ENCODE peak calls at places on chromosome 2, in nine cellular contexts. One of them, this sample, is unnamed.

GRCh38 chr2:12507295-12507694 is 209.4 kb upstream of the TRIB2 start:
- DNase-seq in 8988T: no peak
- DNase-seq in fibroblast of villous mesenchyme: peak
- DNase-seq in M059J: peak
- DNase-seq in brain microvascular endothelial cell: no peak
- DNase-seq in pons: no peak
- DNase-seq in activated T-cell treated with anti-CD3 and anti-CD28 coated beads for 1 hour: no peak
- DNase-seq in left ventricle myocardium inferior: no peak
- DNase-seq in epithelial cell of esophagus: peak
- DNase-seq in this sample: peak

GRCh38 chr2:110106642-110107041 is 9.0 kb downstream of the MALL start:
- DNase-seq in pons: no peak
- DNase-seq in 8988T: no peak
- DNase-seq in M059J: peak
- DNase-seq in fibroblast of villous mesenchyme: peak
- DNase-seq in left ventricle myocardium inferior: no peak
- DNase-seq in brain microvascular endothelial cell: no peak
- DNase-seq in activated T-cell treated with anti-CD3 and anti-CD28 coated beads for 1 hour: no peak
- DNase-seq in epithelial cell of esophagus: peak
- DNase-seq in this sample: peak

GRCh38 chr2:31987454-31987853 is 23.4 kb downstream of the MEMO1 start:
- DNase-seq in 8988T: no peak
- DNase-seq in activated T-cell treated with anti-CD3 and anti-CD28 coated beads for 1 hour: no peak
- DNase-seq in fibroblast of villous mesenchyme: peak
- DNase-seq in pons: no peak
- DNase-seq in epithelial cell of esophagus: peak
- DNase-seq in brain microvascular endothelial cell: peak
- DNase-seq in left ventricle myocardium inferior: no peak
- DNase-seq in M059J: peak
- DNase-seq in this sample: peak

GRCh38 chr2:69917854-69918253 is 2.9 kb downstream of the MXD1 start:
- DNase-seq in epithelial cell of esophagus: peak
- DNase-seq in left ventricle myocardium inferior: no peak
- DNase-seq in activated T-cell treated with anti-CD3 and anti-CD28 coated beads for 1 hour: no peak
- DNase-seq in M059J: peak
- DNase-seq in 8988T: no peak
- DNase-seq in pons: no peak
- DNase-seq in brain microvascular endothelial cell: peak
- DNase-seq in fibroblast of villous mesenchyme: peak
- DNase-seq in this sample: peak

GRCh38 chr2:211085056-211085680 is 528.8 kb downstream of the CPS1 start:
- DNase-seq in left ventricle myocardium inferior: no peak
- DNase-seq in M059J: peak
- DNase-seq in 8988T: no peak
- DNase-seq in activated T-cell treated with anti-CD3 and anti-CD28 coated beads for 1 hour: no peak
- DNase-seq in brain microvascular endothelial cell: peak
- DNase-seq in fibroblast of villous mesenchyme: peak
- DNase-seq in epithelial cell of esophagus: peak
- DNase-seq in pons: peak
- DNase-seq in this sample: peak

GRCh38 chr2:242011516-242011915 is 142.0 kb downstream of the RTP5 start:
- DNase-seq in pons: no peak
- DNase-seq in fibroblast of villous mesenchyme: no peak
- DNase-seq in 8988T: no peak
- DNase-seq in brain microvascular endothelial cell: no peak
- DNase-seq in epithelial cell of esophagus: no peak
- DNase-seq in left ventricle myocardium inferior: no peak
- DNase-seq in activated T-cell treated with anti-CD3 and anti-CD28 coated beads for 1 hour: no peak
- DNase-seq in M059J: no peak
- DNase-seq in this sample: no peak

GRCh38 chr2:26196683-26197418 is 24.0 kb downstream of the GAREM2 start:
- DNase-seq in pons: peak
- DNase-seq in epithelial cell of esophagus: no peak
- DNase-seq in left ventricle myocardium inferior: no peak
- DNase-seq in activated T-cell treated with anti-CD3 and anti-CD28 coated beads for 1 hour: no peak
- DNase-seq in brain microvascular endothelial cell: no peak
- DNase-seq in 8988T: no peak
- DNase-seq in fibroblast of villous mesenchyme: no peak
- DNase-seq in M059J: peak
- DNase-seq in this sample: no peak

GRCh38 chr2:177352441-177353070 is 40.0 kb upstream of the AGPS start:
- DNase-seq in activated T-cell treated with anti-CD3 and anti-CD28 coated beads for 1 hour: no peak
- DNase-seq in M059J: no peak
- DNase-seq in pons: peak
- DNase-seq in left ventricle myocardium inferior: no peak
- DNase-seq in 8988T: no peak
- DNase-seq in fibroblast of villous mesenchyme: no peak
- DNase-seq in epithelial cell of esophagus: peak
- DNase-seq in brain microvascular endothelial cell: no peak
- DNase-seq in this sample: no peak

GRCh38 chr2:20414806-20415205 is 32.1 kb upstream of the RHOB start:
- DNase-seq in left ventricle myocardium inferior: no peak
- DNase-seq in epithelial cell of esophagus: no peak
- DNase-seq in fibroblast of villous mesenchyme: no peak
- DNase-seq in pons: no peak
- DNase-seq in brain microvascular endothelial cell: no peak
- DNase-seq in 8988T: no peak
- DNase-seq in activated T-cell treated with anti-CD3 and anti-CD28 coated beads for 1 hour: no peak
- DNase-seq in M059J: no peak
- DNase-seq in this sample: no peak

GRCh38 chr2:185645529-185645928 is 93.1 kb upstream of the FSIP2 start:
- DNase-seq in left ventricle myocardium inferior: no peak
- DNase-seq in activated T-cell treated with anti-CD3 and anti-CD28 coated beads for 1 hour: no peak
- DNase-seq in fibroblast of villous mesenchyme: no peak
- DNase-seq in M059J: no peak
- DNase-seq in 8988T: no peak
- DNase-seq in epithelial cell of esophagus: no peak
- DNase-seq in pons: no peak
- DNase-seq in brain microvascular endothelial cell: no peak
- DNase-seq in this sample: no peak

GRCh38 chr2:200604571-200605255 is 18.9 kb downstream of the AOX1 start:
- DNase-seq in activated T-cell treated with anti-CD3 and anti-CD28 coated beads for 1 hour: no peak
- DNase-seq in pons: no peak
- DNase-seq in epithelial cell of esophagus: no peak
- DNase-seq in M059J: peak
- DNase-seq in 8988T: no peak
- DNase-seq in fibroblast of villous mesenchyme: peak
- DNase-seq in left ventricle myocardium inferior: no peak
- DNase-seq in brain microvascular endothelial cell: no peak
- DNase-seq in this sample: no peak

GRCh38 chr2:110861616-110862260 is 129.4 kb downstream of the ACOXL start:
- DNase-seq in 8988T: no peak
- DNase-seq in epithelial cell of esophagus: no peak
- DNase-seq in activated T-cell treated with anti-CD3 and anti-CD28 coated beads for 1 hour: no peak
- DNase-seq in left ventricle myocardium inferior: no peak
- DNase-seq in pons: no peak
- DNase-seq in fibroblast of villous mesenchyme: no peak
- DNase-seq in brain microvascular endothelial cell: no peak
- DNase-seq in M059J: no peak
- DNase-seq in this sample: no peak

GRCh38 chr2:46669016-46669415 is 189.7 kb downstream of the TMEM247 start:
- DNase-seq in activated T-cell treated with anti-CD3 and anti-CD28 coated beads for 1 hour: no peak
- DNase-seq in fibroblast of villous mesenchyme: no peak
- DNase-seq in M059J: no peak
- DNase-seq in left ventricle myocardium inferior: no peak
- DNase-seq in epithelial cell of esophagus: no peak
- DNase-seq in pons: no peak
- DNase-seq in brain microvascular endothelial cell: no peak
- DNase-seq in 8988T: no peak
- DNase-seq in this sample: no peak

GRCh38 chr2:7191927-7192326 is 274.7 kb downstream of the RNF144A start:
- DNase-seq in 8988T: no peak
- DNase-seq in epithelial cell of esophagus: peak
- DNase-seq in left ventricle myocardium inferior: no peak
- DNase-seq in brain microvascular endothelial cell: peak
- DNase-seq in fibroblast of villous mesenchyme: peak
- DNase-seq in activated T-cell treated with anti-CD3 and anti-CD28 coated beads for 1 hour: no peak
- DNase-seq in M059J: peak
- DNase-seq in pons: no peak
- DNase-seq in this sample: peak

GRCh38 chr2:214706986-214707385 is 102.5 kb downstream of the BARD1 start:
- DNase-seq in brain microvascular endothelial cell: no peak
- DNase-seq in fibroblast of villous mesenchyme: peak
- DNase-seq in 8988T: no peak
- DNase-seq in M059J: no peak
- DNase-seq in activated T-cell treated with anti-CD3 and anti-CD28 coated beads for 1 hour: no peak
- DNase-seq in left ventricle myocardium inferior: no peak
- DNase-seq in epithelial cell of esophagus: no peak
- DNase-seq in pons: no peak
- DNase-seq in this sample: peak

GRCh38 chr2:96271995-96272394 is 6.0 kb downstream of the CIAO1 start:
- DNase-seq in M059J: peak
- DNase-seq in epithelial cell of esophagus: no peak
- DNase-seq in 8988T: no peak
- DNase-seq in fibroblast of villous mesenchyme: no peak
- DNase-seq in brain microvascular endothelial cell: no peak
- DNase-seq in left ventricle myocardium inferior: no peak
- DNase-seq in activated T-cell treated with anti-CD3 and anti-CD28 coated beads for 1 hour: no peak
- DNase-seq in pons: no peak
- DNase-seq in this sample: no peak

GRCh38 chr2:129711816-129712420 is 267.5 kb upstream of the RAB6C start:
- DNase-seq in left ventricle myocardium inferior: no peak
- DNase-seq in 8988T: no peak
- DNase-seq in epithelial cell of esophagus: no peak
- DNase-seq in activated T-cell treated with anti-CD3 and anti-CD28 coated beads for 1 hour: no peak
- DNase-seq in pons: no peak
- DNase-seq in fibroblast of villous mesenchyme: no peak
- DNase-seq in M059J: peak
- DNase-seq in brain microvascular endothelial cell: no peak
- DNase-seq in this sample: no peak

GRCh38 chr2:177171418-177171865 is 41.2 kb upstream of the HNRNPA3 start:
- DNase-seq in left ventricle myocardium inferior: no peak
- DNase-seq in fibroblast of villous mesenchyme: peak
- DNase-seq in activated T-cell treated with anti-CD3 and anti-CD28 coated beads for 1 hour: no peak
- DNase-seq in pons: peak
- DNase-seq in M059J: peak
- DNase-seq in brain microvascular endothelial cell: peak
- DNase-seq in epithelial cell of esophagus: peak
- DNase-seq in 8988T: no peak
- DNase-seq in this sample: peak

GRCh38 chr2:241733391-241734207 is 831 bp upstream of the D2HGDH start:
- DNase-seq in activated T-cell treated with anti-CD3 and anti-CD28 coated beads for 1 hour: no peak
- DNase-seq in fibroblast of villous mesenchyme: no peak
- DNase-seq in epithelial cell of esophagus: peak
- DNase-seq in left ventricle myocardium inferior: no peak
- DNase-seq in 8988T: no peak
- DNase-seq in brain microvascular endothelial cell: no peak
- DNase-seq in pons: peak
- DNase-seq in M059J: no peak
- DNase-seq in this sample: peak

GRCh38 chr2:18440141-18440605 is 120.3 kb downstream of the RDH14 start:
- DNase-seq in pons: no peak
- DNase-seq in activated T-cell treated with anti-CD3 and anti-CD28 coated beads for 1 hour: no peak
- DNase-seq in epithelial cell of esophagus: no peak
- DNase-seq in left ventricle myocardium inferior: no peak
- DNase-seq in M059J: peak
- DNase-seq in 8988T: no peak
- DNase-seq in fibroblast of villous mesenchyme: peak
- DNase-seq in brain microvascular endothelial cell: no peak
- DNase-seq in this sample: no peak

GRCh38 chr2:109591236-109591635 is 22.5 kb downstream of the SEPTIN10 start:
- DNase-seq in pons: no peak
- DNase-seq in activated T-cell treated with anti-CD3 and anti-CD28 coated beads for 1 hour: no peak
- DNase-seq in brain microvascular endothelial cell: no peak
- DNase-seq in left ventricle myocardium inferior: no peak
- DNase-seq in M059J: no peak
- DNase-seq in fibroblast of villous mesenchyme: no peak
- DNase-seq in 8988T: no peak
- DNase-seq in epithelial cell of esophagus: no peak
- DNase-seq in this sample: no peak

GRCh38 chr2:181991171-181991885 is 5.7 kb downstream of the PPP1R1C start:
- DNase-seq in M059J: no peak
- DNase-seq in left ventricle myocardium inferior: no peak
- DNase-seq in epithelial cell of esophagus: no peak
- DNase-seq in activated T-cell treated with anti-CD3 and anti-CD28 coated beads for 1 hour: no peak
- DNase-seq in 8988T: no peak
- DNase-seq in pons: peak
- DNase-seq in brain microvascular endothelial cell: no peak
- DNase-seq in fibroblast of villous mesenchyme: no peak
- DNase-seq in this sample: no peak

GRCh38 chr2:126244937-126245336 is 411.0 kb upstream of the GYPC start:
- DNase-seq in fibroblast of villous mesenchyme: peak
- DNase-seq in 8988T: no peak
- DNase-seq in brain microvascular endothelial cell: peak
- DNase-seq in epithelial cell of esophagus: no peak
- DNase-seq in pons: peak
- DNase-seq in M059J: peak
- DNase-seq in left ventricle myocardium inferior: no peak
- DNase-seq in activated T-cell treated with anti-CD3 and anti-CD28 coated beads for 1 hour: no peak
- DNase-seq in this sample: no peak

GRCh38 chr2:71454221-71455010 is 1.1 kb downstream of the DYSF start:
- DNase-seq in M059J: no peak
- DNase-seq in 8988T: no peak
- DNase-seq in activated T-cell treated with anti-CD3 and anti-CD28 coated beads for 1 hour: no peak
- DNase-seq in pons: no peak
- DNase-seq in epithelial cell of esophagus: no peak
- DNase-seq in brain microvascular endothelial cell: no peak
- DNase-seq in left ventricle myocardium inferior: peak
- DNase-seq in fibroblast of villous mesenchyme: no peak
- DNase-seq in this sample: no peak

GRCh38 chr2:429575-430254 is 141.8 kb upstream of the ALKAL2 start:
- DNase-seq in fibroblast of villous mesenchyme: no peak
- DNase-seq in 8988T: no peak
- DNase-seq in epithelial cell of esophagus: no peak
- DNase-seq in activated T-cell treated with anti-CD3 and anti-CD28 coated beads for 1 hour: no peak
- DNase-seq in brain microvascular endothelial cell: no peak
- DNase-seq in M059J: no peak
- DNase-seq in pons: no peak
- DNase-seq in left ventricle myocardium inferior: no peak
- DNase-seq in this sample: no peak

GRCh38 chr2:25091265-25091664 is 49.4 kb downstream of the EFR3B start:
- DNase-seq in M059J: no peak
- DNase-seq in brain microvascular endothelial cell: no peak
- DNase-seq in 8988T: no peak
- DNase-seq in epithelial cell of esophagus: no peak
- DNase-seq in activated T-cell treated with anti-CD3 and anti-CD28 coated beads for 1 hour: no peak
- DNase-seq in pons: no peak
- DNase-seq in fibroblast of villous mesenchyme: no peak
- DNase-seq in left ventricle myocardium inferior: no peak
- DNase-seq in this sample: no peak

GRCh38 chr2:218536804-218537494 is 31.2 kb downstream of the USP37 start:
- DNase-seq in brain microvascular endothelial cell: no peak
- DNase-seq in left ventricle myocardium inferior: no peak
- DNase-seq in M059J: peak
- DNase-seq in activated T-cell treated with anti-CD3 and anti-CD28 coated beads for 1 hour: no peak
- DNase-seq in fibroblast of villous mesenchyme: no peak
- DNase-seq in 8988T: no peak
- DNase-seq in pons: no peak
- DNase-seq in epithelial cell of esophagus: peak
- DNase-seq in this sample: peak

GRCh38 chr2:209519911-209520310 is 96.1 kb downstream of the MAP2 start:
- DNase-seq in epithelial cell of esophagus: no peak
- DNase-seq in activated T-cell treated with anti-CD3 and anti-CD28 coated beads for 1 hour: no peak
- DNase-seq in 8988T: no peak
- DNase-seq in pons: no peak
- DNase-seq in brain microvascular endothelial cell: no peak
- DNase-seq in left ventricle myocardium inferior: no peak
- DNase-seq in M059J: no peak
- DNase-seq in fibroblast of villous mesenchyme: no peak
- DNase-seq in this sample: no peak

GRCh38 chr2:120572226-120572625 is 163.4 kb upstream of the GLI2 start:
- DNase-seq in epithelial cell of esophagus: no peak
- DNase-seq in pons: peak
- DNase-seq in left ventricle myocardium inferior: no peak
- DNase-seq in fibroblast of villous mesenchyme: no peak
- DNase-seq in M059J: no peak
- DNase-seq in activated T-cell treated with anti-CD3 and anti-CD28 coated beads for 1 hour: no peak
- DNase-seq in 8988T: no peak
- DNase-seq in brain microvascular endothelial cell: no peak
- DNase-seq in this sample: no peak

GRCh38 chr2:28395334-28396061 is 2.8 kb downstream of the FOSL2 start:
- DNase-seq in pons: no peak
- DNase-seq in M059J: peak
- DNase-seq in activated T-cell treated with anti-CD3 and anti-CD28 coated beads for 1 hour: no peak
- DNase-seq in left ventricle myocardium inferior: peak
- DNase-seq in fibroblast of villous mesenchyme: peak
- DNase-seq in epithelial cell of esophagus: peak
- DNase-seq in brain microvascular endothelial cell: no peak
- DNase-seq in 8988T: no peak
- DNase-seq in this sample: peak

GRCh38 chr2:26598336-26599006 is 42.7 kb downstream of the CIB4 start:
- DNase-seq in left ventricle myocardium inferior: no peak
- DNase-seq in epithelial cell of esophagus: no peak
- DNase-seq in brain microvascular endothelial cell: no peak
- DNase-seq in pons: no peak
- DNase-seq in fibroblast of villous mesenchyme: no peak
- DNase-seq in 8988T: no peak
- DNase-seq in M059J: no peak
- DNase-seq in activated T-cell treated with anti-CD3 and anti-CD28 coated beads for 1 hour: no peak
- DNase-seq in this sample: no peak